ENCODE peak calls at places on chromosome 19, in nine cellular contexts. Y is stimulated activated CD8-positive, alpha-beta memory T cell treated with anti-CD3 and anti-CD28 coated beads, Interleukin-7, amount 100 ng/mL, for 24 hours; N is stimulated activated CD4-positive, alpha-beta T cell treated with anti-CD3 and anti-CD28 coated beads, Interleukin-4, amount 100 ng/mL, for 4 hours; V is AG04449; C is AML-193; Z is heart right ventricle; H is ELF-1; Q is pulmonary artery endothelial cell; X is KBM-7. F is an unnamed sample.

GRCh38 chr19:42279148-42279901 is 10.3 kb downstream of the CIC start:
- DNase-seq in Y (no peak), N (no peak), V (no peak), C (no peak), Z (no peak), H (no peak), Q (no peak), X (no peak), F (no peak)

GRCh38 chr19:49560358-49560900 is 19.9 kb downstream of the NOSIP start:
- DNase-seq in Y (no peak), N (no peak), V (no peak), C (no peak), Z (no peak), H (no peak), Q (no peak), X (no peak), F (no peak)

GRCh38 chr19:4066682-4067395 is at the start of gene ZBTB7A:
- DNase-seq in Y (no peak), N (peak), V (no peak), C (peak), Z (peak), H (no peak), Q (no peak), X (peak), F (peak)

GRCh38 chr19:35462476-35462953 is 14.5 kb downstream of the FFAR2 start:
- DNase-seq in Y (no peak), N (no peak), V (no peak), C (peak), Z (no peak), H (no peak), Q (no peak), X (peak), F (peak)

GRCh38 chr19:524062-524674 is 7.4 kb upstream of the CDC34 start:
- DNase-seq in Y (no peak), N (no peak), V (no peak), C (no peak), Z (no peak), H (peak), Q (no peak), X (no peak), F (no peak)

GRCh38 chr19:46296722-46297431 is at the start of gene HIF3A:
- DNase-seq in Y (no peak), N (no peak), V (no peak), C (no peak), Z (peak), H (peak), Q (no peak), X (no peak), F (no peak)

GRCh38 chr19:46717716-46718143 is 816 bp upstream of the PRKD2 start:
- DNase-seq in Y (no peak), N (no peak), V (no peak), C (no peak), Z (no peak), H (no peak), Q (no peak), X (no peak), F (peak)

GRCh38 chr19:412356-413355 is 3.7 kb upstream of the C2CD4C start:
- DNase-seq in Y (no peak), N (no peak), V (no peak), C (no peak), Z (no peak), H (peak), Q (no peak), X (no peak), F (no peak)

GRCh38 chr19:40519352-40520322 is 52.8 kb downstream of the SPTBN4 start:
- DNase-seq in Y (no peak), N (no peak), V (no peak), C (no peak), Z (peak), H (peak), Q (no peak), X (no peak), F (peak)

GRCh38 chr19:10270616-10271394 is at the start of gene ICAM1:
- DNase-seq in Y (peak), N (peak), V (no peak), C (peak), Z (peak), H (peak), Q (peak), X (peak), F (peak)

GRCh38 chr19:10920781-10921180 is 7.7 kb downstream of the YIPF2 start:
- DNase-seq in Y (no peak), N (no peak), V (no peak), C (no peak), Z (no peak), H (no peak), Q (no peak), X (no peak), F (no peak)

GRCh38 chr19:10450191-10450852 is 30.0 kb downstream of the PDE4A start:
- DNase-seq in Y (no peak), N (no peak), V (no peak), C (no peak), Z (no peak), H (no peak), Q (no peak), X (no peak), F (no peak)

GRCh38 chr19:36501973-36502372 is 12.6 kb upstream of the ZNF566 start:
- DNase-seq in Y (no peak), N (no peak), V (no peak), C (no peak), Z (no peak), H (no peak), Q (no peak), X (no peak), F (no peak)

GRCh38 chr19:46350029-46350757 is 3.3 kb downstream of the PPP5C start:
- DNase-seq in Y (no peak), N (no peak), V (no peak), C (no peak), Z (peak), H (peak), Q (no peak), X (no peak), F (no peak)

GRCh38 chr19:13024958-13025653 is 29.8 kb downstream of the NFIX start:
- DNase-seq in Y (no peak), N (no peak), V (no peak), C (no peak), Z (no peak), H (peak), Q (no peak), X (no peak), F (no peak)

GRCh38 chr19:52722062-52723005 is 12.5 kb downstream of the ZNF611 start:
- DNase-seq in Y (no peak), N (no peak), V (peak), C (no peak), Z (no peak), H (no peak), Q (peak), X (no peak), F (no peak)

GRCh38 chr19:48450863-48451262 is 4.5 kb upstream of the KCNJ14 start:
- DNase-seq in Y (no peak), N (no peak), V (no peak), C (no peak), Z (no peak), H (no peak), Q (no peak), X (no peak), F (no peak)

GRCh38 chr19:18648971-18649310 is 12.1 kb downstream of the KLHL26 start:
- DNase-seq in Y (no peak), N (no peak), V (no peak), C (no peak), Z (no peak), H (peak), Q (no peak), X (no peak), F (no peak)

GRCh38 chr19:17933414-17934129 is 757 bp downstream of the CCDC124 start:
- DNase-seq in Y (no peak), N (no peak), V (no peak), C (no peak), Z (no peak), H (peak), Q (no peak), X (no peak), F (peak)

GRCh38 chr19:55115446-55116065 is 1.9 kb downstream of the PPP1R12C start:
- DNase-seq in Y (no peak), N (no peak), V (no peak), C (no peak), Z (no peak), H (no peak), Q (no peak), X (no peak), F (peak)

GRCh38 chr19:8253678-8254077 is 44.5 kb downstream of the CERS4 start:
- DNase-seq in Y (no peak), N (no peak), V (no peak), C (no peak), Z (no peak), H (peak), Q (no peak), X (no peak), F (no peak)

GRCh38 chr19:3154957-3155736 is 19.3 kb downstream of the GNA15 start:
- DNase-seq in Y (peak), N (peak), V (peak), C (peak), Z (peak), H (peak), Q (peak), X (peak), F (peak)